ENCODE peak calls at places on chromosomes 1 and 21, in five cellular contexts. Y is SK-N-DZ; C is left ventricle myocardium superior; S is central memory CD8-positive, alpha-beta T cell; G is astrocyte of the spinal cord. J is an unnamed sample.
A peak's percentile ranks its signal among the peaks of the same experiment; 100 is the strongest.

GRCh38 chr1:212645563-212646543 is 37.3 kb downstream of the ATF3 start:
- DNase-seq in G (no peak), S (no peak), Y (no peak), C (no peak), J (no peak)

GRCh38 chr1:228345201-228345930 is 61.3 kb downstream of the TRIM11 start:
- DNase-seq in Y (no peak), G (no peak), S (no peak), C (peak; percentile 23), J (no peak)

GRCh38 chr1:196654271-196654670 is 2.4 kb downstream of the CFH start:
- DNase-seq in S (no peak), G (no peak), Y (no peak), C (no peak), J (no peak)

GRCh38 chr1:110190282-110190929 is 19.7 kb upstream of the KCNC4 start:
- DNase-seq in G (no peak), C (peak; percentile 57), Y (no peak), S (no peak), J (no peak)

GRCh38 chr1:70890408-70890807 is 157.2 kb downstream of the PTGER3 start:
- DNase-seq in S (no peak), G (no peak), C (no peak), Y (no peak), J (no peak)

GRCh38 chr1:111595807-111596206 is 23.8 kb upstream of the RAP1A start:
- DNase-seq in G (no peak), C (no peak), S (no peak), Y (no peak), J (no peak)

GRCh38 chr21:36349315-36349714 is 29.3 kb downstream of the MORC3 start:
- DNase-seq in S (no peak), G (no peak), C (no peak), Y (no peak), J (no peak)

GRCh38 chr1:199279107-199279506 is 640.3 kb downstream of the PTPRC start:
- DNase-seq in C (no peak), S (no peak), G (no peak), Y (no peak), J (no peak)

GRCh38 chr1:53615101-53615500 is 123.9 kb downstream of the GLIS1 start:
- DNase-seq in C (no peak), S (no peak), Y (no peak), G (no peak), J (no peak)

GRCh38 chr1:17210176-17210575 is 5.2 kb downstream of the PADI1 start:
- DNase-seq in G (no peak), C (no peak), S (no peak), Y (no peak), J (no peak)

GRCh38 chr1:64539808-64540207 is 69.9 kb downstream of the CACHD1 start:
- DNase-seq in C (peak; percentile 70), S (no peak), G (peak; percentile 50), Y (peak; percentile 4), J (no peak)

J was measured in SK-N-SH.